ENCODE peak calls at places on chromosomes 1 and 21, in four cellular contexts. S is left ventricle myocardium inferior, Y is heart right ventricle, N is right atrium auricular region. H is an unnamed sample.

GRCh38 chr1:155179107-155180031 is 5.7 kb downstream of the TRIM46 start:
- DNase-seq in S (no peak), Y (no peak), N (no peak), H (no peak)

GRCh38 chr1:110927484-110928075 is 36.1 kb downstream of the LRIF1 start:
- DNase-seq in S (no peak), Y (no peak), N (no peak), H (no peak)

GRCh38 chr1:41372600-41372993 is 11.4 kb downstream of the FOXO6 start:
- DNase-seq in S (no peak), Y (no peak), N (no peak), H (no peak)

GRCh38 chr1:177206831-177207230 is 36.1 kb downstream of the BRINP2 start:
- DNase-seq in S (no peak), Y (no peak), N (no peak), H (no peak)

GRCh38 chr1:178057131-178057765 is 36.7 kb upstream of the RASAL2 start:
- DNase-seq in S (peak; percentile 31), Y (peak; percentile 59), N (no peak), H (no peak)

GRCh38 chr1:156198831-156199349 is 5.0 kb downstream of the SLC25A44 start:
- DNase-seq in S (no peak), Y (no peak), N (no peak), H (no peak)

GRCh38 chr1:234899041-234899787 is 229.4 kb downstream of the TOMM20 start:
- DNase-seq in S (no peak), Y (peak; percentile 71), N (peak; percentile 83), H (no peak)

GRCh38 chr1:160859166-160859565 is 3.5 kb downstream of the CD244 start:
- DNase-seq in S (no peak), Y (no peak), N (no peak), H (no peak)

GRCh38 chr1:34549199-34549598 is 205.6 kb upstream of the GJB5 start:
- DNase-seq in S (no peak), Y (no peak), N (no peak), H (no peak)

GRCh38 chr1:92356956-92357355 is 58.1 kb downstream of the RPAP2 start:
- DNase-seq in S (no peak), Y (no peak), N (no peak), H (no peak)

GRCh38 chr1:189654906-189655305 is 822.8 kb downstream of the BRINP3 start:
- DNase-seq in S (no peak), Y (no peak), N (no peak), H (no peak)

GRCh38 chr1:16924216-16924918 is 2.6 kb downstream of the CROCC start:
- DNase-seq in S (no peak), Y (no peak), N (no peak), H (no peak)

GRCh38 chr1:33346921-33347649 is 26.2 kb upstream of the A3GALT2 start:
- DNase-seq in S (no peak), Y (peak; percentile 83), N (peak; percentile 89), H (no peak)

GRCh38 chr21:33561373-33561772 is 18.5 kb downstream of the SON start:
- DNase-seq in S (no peak), Y (no peak), N (no peak), H (no peak)

GRCh38 chr1:115458426-115459114 is 120.5 kb upstream of the NGF start:
- DNase-seq in S (no peak), Y (no peak), N (no peak), H (no peak)

GRCh38 chr1:47696911-47697441 is 259.1 kb downstream of the FOXD2 start:
- DNase-seq in S (no peak), Y (no peak), N (no peak), H (no peak)

GRCh38 chr21:34558166-34558565 is 46.2 kb upstream of the KCNE1 start:
- DNase-seq in S (no peak), Y (no peak), N (no peak), H (no peak)

GRCh38 chr1:224894915-224895314 is 34.6 kb upstream of the DNAH14 start:
- DNase-seq in S (no peak), Y (no peak), N (no peak), H (no peak)

GRCh38 chr1:55063562-55063942 is 24.2 kb downstream of the PCSK9 start:
- DNase-seq in S (no peak), Y (no peak), N (no peak), H (no peak)

GRCh38 chr1:203153051-203153988 is 22.3 kb downstream of the MYBPH start:
- DNase-seq in S (no peak), Y (no peak), N (no peak), H (no peak)

GRCh38 chr1:159443063-159443750 is 3.7 kb downstream of the OR10J1 start:
- DNase-seq in S (no peak), Y (no peak), N (no peak), H (no peak)

GRCh38 chr21:27079807-27080206 is 112.9 kb upstream of the ADAMTS5 start:
- DNase-seq in S (no peak), Y (no peak), N (no peak), H (no peak)

GRCh38 chr1:186374313-186375151 is 521 bp downstream of the TPR start:
- DNase-seq in S (peak; percentile 23), Y (no peak), N (no peak), H (peak; percentile 12)

GRCh38 chr1:213606252-213606820 is 381.4 kb upstream of the PROX1 start:
- DNase-seq in S (peak; percentile 22), Y (no peak), N (no peak), H (no peak)

GRCh38 chr21:44454747-44455523 is at the start of gene LRRC3:
- DNase-seq in S (peak; percentile 86), Y (peak; percentile 82), N (peak; percentile 83), H (peak; percentile 71)

DNA sequence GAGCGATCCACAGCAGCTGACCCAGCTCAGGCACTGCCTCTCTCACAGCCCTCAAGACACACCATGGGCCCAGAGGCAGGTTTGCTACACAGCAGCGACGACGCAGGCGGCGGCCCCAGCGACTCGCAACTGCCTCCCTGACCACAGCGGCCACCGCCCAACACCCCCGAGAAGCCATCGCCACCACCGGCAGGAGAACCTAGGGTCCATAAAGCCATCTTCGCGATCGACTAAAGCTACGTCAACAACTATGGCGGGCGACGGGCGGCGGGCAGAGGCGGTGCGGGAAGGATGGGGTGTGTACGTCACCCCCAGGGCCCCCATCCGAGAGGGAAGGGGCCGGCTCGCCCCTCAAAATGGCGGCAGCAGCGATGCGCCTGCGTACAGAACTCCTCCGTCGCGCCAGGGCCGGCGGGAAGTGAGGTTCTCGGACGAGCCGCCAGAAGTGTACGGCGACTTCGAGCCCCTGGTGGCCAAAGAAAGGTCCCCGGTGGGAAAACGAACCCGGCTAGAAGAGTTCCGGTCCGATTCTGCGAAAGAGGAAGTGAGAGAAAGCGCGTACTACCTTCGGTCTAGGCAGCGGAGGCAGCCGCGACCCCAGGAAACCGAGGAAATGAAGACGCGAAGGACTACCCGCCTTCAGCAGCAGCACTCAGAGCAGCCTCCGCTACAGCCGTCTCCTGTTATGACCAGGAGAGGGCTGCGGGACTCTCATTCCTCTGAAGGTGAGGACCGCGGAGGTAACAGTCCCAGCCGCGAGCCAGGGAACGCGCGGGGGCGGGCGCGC is at the start of gene TOR1AIP1:
- DNase-seq in S (peak; percentile 96), Y (peak; percentile 97), N (peak; percentile 97), H (peak; percentile 96)
- H3K4me1 ChIP-seq in S (peaks cover 72% of the 10 kb centered on the region), Y (peaks cover 35% of the 10 kb centered on the region), N (no peaks in the 10 kb centered on the region), H (peaks cover 20% of the 10 kb centered on the region)

GRCh38 chr1:218299416-218299815 is 14.3 kb downstream of the RRP15 start:
- DNase-seq in S (no peak), Y (no peak), N (no peak), H (no peak)
- H3K4me1 ChIP-seq in S (peaks cover 16% of the 10 kb centered on the region), Y (peaks cover 9% of the 10 kb centered on the region), N (no peaks in the 10 kb centered on the region), H (no peaks in the 10 kb centered on the region)

DNA sequence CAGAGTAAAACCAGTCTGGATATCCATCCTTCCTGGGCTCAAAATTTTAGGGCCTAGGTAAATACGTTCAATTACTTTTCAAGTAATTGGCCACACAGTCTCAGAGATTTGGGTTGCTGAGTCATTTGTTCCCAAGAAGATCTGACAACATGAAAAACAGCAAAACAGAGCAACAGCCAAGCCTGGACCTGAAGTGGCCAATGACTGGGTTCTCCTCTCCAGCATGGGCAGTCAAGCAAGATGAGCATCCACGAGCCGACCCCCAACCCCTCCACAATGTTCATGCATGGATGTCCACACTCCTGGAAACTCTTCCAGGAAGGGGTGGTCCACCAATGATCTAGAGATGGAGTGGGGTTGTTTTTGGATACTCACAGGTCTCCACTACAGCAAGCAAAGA is 72.8 kb downstream of the CD46 start:
- DNase-seq in S (no peak), Y (no peak), N (no peak), H (no peak)
- H3K4me1 ChIP-seq in S (peaks cover 98% of the 10 kb centered on the region), Y (peaks cover 68% of the 10 kb centered on the region), N (no peaks in the 10 kb centered on the region), H (peaks cover 55% of the 10 kb centered on the region)

GRCh38 chr1:166305371-166305770 is 138.6 kb upstream of the FAM78B start:
- DNase-seq in S (no peak), Y (no peak), N (no peak), H (no peak)

GRCh38 chr1:166304131-166304530 is 137.3 kb upstream of the FAM78B start:
- DNase-seq in S (no peak), Y (no peak), N (no peak), H (no peak)

GRCh38 chr1:166302919-166303758 is 136.3 kb upstream of the FAM78B start:
- DNase-seq in S (no peak), Y (no peak), N (no peak), H (no peak)

DNA sequence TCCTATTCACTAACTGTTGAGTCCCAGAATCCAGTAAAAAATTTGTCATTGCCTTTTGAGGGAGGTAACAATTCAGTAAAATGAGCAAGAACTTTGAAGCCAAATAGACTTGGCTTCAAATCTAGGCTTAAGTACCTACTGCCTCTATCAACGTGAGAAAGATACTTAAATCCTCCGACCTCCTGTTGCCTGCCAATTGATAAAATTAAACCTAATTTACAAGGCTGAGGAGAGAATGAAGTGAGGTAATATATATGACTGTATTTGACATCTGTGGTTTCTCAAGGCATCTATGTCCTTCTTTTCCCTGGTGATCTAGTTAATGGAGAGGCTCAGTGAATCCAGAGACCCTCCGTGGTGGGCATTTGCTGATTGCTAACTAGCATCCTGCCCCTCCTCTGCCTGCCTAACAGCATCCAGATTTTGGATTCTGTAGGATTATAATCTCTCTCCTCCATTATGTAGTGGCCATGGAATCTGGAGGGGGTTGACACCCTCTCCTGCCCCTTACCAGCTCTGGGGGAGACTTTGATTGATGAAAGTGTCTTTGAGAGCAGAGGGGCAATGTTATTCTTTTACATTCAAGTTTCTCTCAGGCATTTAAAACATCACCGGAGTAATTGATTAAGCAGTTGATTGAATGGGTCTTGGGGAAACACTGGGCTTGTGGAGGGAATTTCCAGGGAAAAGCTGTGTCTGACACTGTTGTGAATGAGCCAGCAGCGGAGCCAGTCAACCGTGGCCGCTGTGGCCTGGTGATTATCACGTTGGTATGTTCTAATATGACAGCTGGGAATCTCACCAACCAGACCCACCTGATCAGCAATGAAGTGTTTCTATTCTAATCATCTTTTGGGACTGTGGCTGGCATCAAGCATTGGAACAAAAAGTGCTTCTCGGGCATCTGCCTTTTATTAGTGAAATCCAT is 140.7 kb upstream of the FAM78B start:
- DNase-seq in S (peak; percentile 56), Y (peak; percentile 63), N (no peak), H (no peak)
- H3K4me1 ChIP-seq in S (peaks cover 8% of the 10 kb centered on the region), Y (peaks cover 4% of the 10 kb centered on the region), N (no peaks in the 10 kb centered on the region), H (no peaks in the 10 kb centered on the region)

DNA sequence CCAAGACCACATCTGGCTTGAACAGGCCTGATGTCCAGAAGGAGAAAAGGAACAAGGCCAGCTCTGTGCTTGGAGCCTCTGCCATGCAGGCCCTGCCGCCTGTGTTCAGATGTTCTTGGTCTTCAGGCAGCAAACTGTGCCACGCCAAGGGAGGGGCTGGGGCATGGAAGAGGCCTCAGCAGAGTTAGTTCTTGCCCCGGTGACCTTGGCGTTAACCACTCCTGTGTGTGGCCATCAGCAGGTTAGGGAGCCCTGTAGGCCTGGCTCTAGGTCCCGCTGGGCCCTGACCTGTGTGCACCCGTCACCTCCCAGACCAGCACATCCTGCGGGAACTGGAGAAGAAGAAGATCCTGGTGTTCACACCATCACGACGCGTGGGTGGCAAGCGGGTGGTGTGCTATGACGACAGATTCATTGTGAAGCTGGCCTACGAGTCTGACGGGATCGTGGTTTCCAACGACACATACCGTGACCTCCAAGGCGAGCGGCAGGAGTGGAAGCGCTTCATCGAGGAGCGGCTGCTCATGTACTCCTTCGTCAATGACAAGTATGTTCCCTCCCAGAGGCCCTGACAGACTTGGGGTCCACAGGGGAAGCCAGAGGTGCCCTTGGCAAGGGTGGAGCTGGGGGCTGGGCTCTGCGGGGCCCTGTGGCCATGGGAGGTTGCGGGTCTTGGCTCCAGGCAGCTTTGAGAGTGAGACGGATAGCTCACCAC is 7.1 kb downstream of the ZC3H12A start:
- DNase-seq in S (no peak), Y (no peak), N (peak; percentile 58), H (no peak)
- H3K4me1 ChIP-seq in S (peaks cover 68% of the 10 kb centered on the region), Y (peaks cover 61% of the 10 kb centered on the region), N (no peaks in the 10 kb centered on the region), H (peaks cover 34% of the 10 kb centered on the region)